ENCODE peak calls at places on chromosome 1, in nine cellular contexts. D, Q, W, V, I, Y, U, Z and E are unnamed samples.
A peak's percentile ranks its signal among the peaks of the same experiment; 100 is the strongest.

GRCh38 chr1:222824641-222825040 is 9.8 kb downstream of the DISP1 start:
- DNase-seq in Y (no peak), D (no peak), U (no peak), V (no peak), Z (no peak), Q (no peak), W (no peak), I (peak; percentile 30), E (no peak)

GRCh38 chr1:8133657-8134430 is 107.7 kb upstream of the ERRFI1 start:
- DNase-seq in V (no peak), D (peak; percentile 93), I (peak; percentile 97), Y (no peak), Z (peak; percentile 40), U (peak; percentile 83), W (no peak), Q (peak; percentile 54), E (no peak)

GRCh38 chr1:24762133-24762676 is 17.0 kb downstream of the CLIC4 start:
- DNase-seq in Q (no peak), I (no peak), D (no peak), Z (no peak), Y (no peak), U (no peak), W (no peak), V (no peak), E (no peak)

GRCh38 chr1:61742620-61743431 is 546 bp downstream of the PATJ start:
- DNase-seq in U (peak; percentile 77), Z (peak; percentile 34), Q (no peak), V (peak; percentile 22), Y (peak; percentile 83), I (peak; percentile 68), W (no peak), D (peak; percentile 64), E (peak; percentile 63)

GRCh38 chr1:111789666-111790316 is 34.1 kb downstream of the DDX20 start:
- DNase-seq in I (peak; percentile 82), Y (no peak), V (no peak), Z (no peak), D (peak; percentile 95), W (no peak), Q (no peak), U (no peak), E (no peak)

GRCh38 chr1:32900956-32901822 is at the start of gene TMEM54:
- DNase-seq in V (no peak), W (no peak), I (no peak), Y (peak; percentile 88), U (peak; percentile 70), D (no peak), Z (peak; percentile 76), Q (no peak), E (peak; percentile 41)

GRCh38 chr1:76059461-76059860 is 15.1 kb upstream of the ST6GALNAC3 start:
- DNase-seq in W (no peak), Z (peak; percentile 83), I (no peak), U (no peak), D (no peak), Q (no peak), Y (no peak), V (no peak), E (no peak)

GRCh38 chr1:11339346-11340247 is 66.6 kb downstream of the UBIAD1 start:
- DNase-seq in V (peak; percentile 43), D (no peak), W (no peak), I (no peak), Z (peak; percentile 31), U (no peak), Y (no peak), Q (no peak), E (no peak)

GRCh38 chr1:231515748-231516147 is 12.7 kb upstream of the TSNAX start:
- DNase-seq in I (no peak), U (no peak), V (no peak), Y (no peak), Z (no peak), D (no peak), Q (no peak), W (no peak), E (no peak)

GRCh38 chr1:198837276-198838021 is 198.6 kb downstream of the PTPRC start:
- DNase-seq in D (no peak), Q (no peak), Y (no peak), I (no peak), U (no peak), Z (peak; percentile 18), W (no peak), V (no peak), E (no peak)
- TF ChIP-seq CTCF in D (no peak), Q (no peak), Y (no peak), I (no peak), U (no peak), Z (no peak), W (no peak), V (no peak), E (no peak)

GRCh38 chr1:14366361-14367018 is 232.0 kb upstream of the KAZN start:
- DNase-seq in V (peak; percentile 18), U (no peak), D (peak; percentile 54), W (no peak), I (peak; percentile 49), Q (no peak), Y (peak; percentile 72), Z (no peak), E (no peak)
- TF ChIP-seq CTCF in V (no peak), U (no peak), D (peak; percentile 12), W (no peak), I (peak; percentile 20), Q (peak; percentile 20), Y (no peak), Z (no peak), E (no peak)

DNA sequence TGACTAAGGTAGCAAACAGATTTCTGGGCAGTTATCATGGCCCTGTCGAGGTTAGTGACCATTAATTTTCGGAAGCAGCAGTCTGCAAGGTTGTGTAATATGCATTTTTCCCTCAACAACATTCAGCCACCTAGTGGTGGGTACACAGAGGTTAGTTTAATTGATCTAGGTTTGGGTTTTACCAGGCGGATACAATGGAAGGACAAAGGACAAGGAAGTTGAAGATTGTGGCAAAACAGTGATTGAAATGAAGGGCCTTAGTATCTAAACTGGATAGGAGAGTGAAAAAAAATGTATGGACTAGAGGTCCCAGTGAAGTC is 2.6 kb downstream of the ARMH1 start:
- DNase-seq in I (peak; percentile 65), V (no peak), Z (peak; percentile 67), U (no peak), D (peak; percentile 65), W (no peak), Y (no peak), Q (no peak), E (no peak)
- TF ChIP-seq CTCF in I (peak; percentile 61), V (peak; percentile 64), Z (peak; percentile 81), U (no peak), D (peak; percentile 59), W (no peak), Y (peak; percentile 44), Q (peak; percentile 67), E (peak; percentile 69)

GRCh38 chr1:91700332-91700731 is 185.6 kb downstream of the TGFBR3 start:
- DNase-seq in Z (no peak), V (no peak), D (peak; percentile 55), I (peak; percentile 79), Y (no peak), Q (no peak), U (no peak), W (no peak), E (no peak)
- TF ChIP-seq CTCF in Z (peak; percentile 33), V (peak; percentile 19), D (peak; percentile 28), I (peak; percentile 49), Y (no peak), Q (peak; percentile 40), U (peak; percentile 16), W (no peak), E (no peak)

DNA sequence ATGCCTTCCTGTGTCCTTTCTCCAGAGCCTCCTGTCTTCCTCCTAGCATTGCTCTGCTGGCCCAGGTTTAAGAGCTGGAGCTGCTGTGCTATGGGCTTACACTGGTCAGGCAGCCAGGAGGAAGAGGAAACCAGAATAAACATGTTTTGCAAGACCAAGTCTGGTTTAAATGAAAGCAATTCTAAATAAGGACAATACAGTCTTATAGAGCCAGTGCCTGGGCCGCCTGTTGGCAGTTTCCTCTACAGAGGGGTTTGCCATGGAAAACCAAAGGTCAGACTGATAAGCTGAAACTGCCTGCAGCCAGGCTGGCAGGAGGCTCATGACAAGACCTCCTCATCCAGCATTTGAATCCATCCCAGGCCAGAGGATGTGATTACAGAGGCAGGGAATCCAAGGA is 92.9 kb upstream of the FGGY start:
- DNase-seq in W (no peak), V (no peak), I (peak; percentile 82), Z (no peak), D (peak; percentile 81), Y (no peak), U (no peak), Q (no peak), E (no peak)
- TF ChIP-seq CTCF in W (no peak), V (no peak), I (peak; percentile 9), Z (no peak), D (peak; percentile 8), Y (no peak), U (no peak), Q (no peak), E (no peak)